ENCODE peak calls at places on chromosome 7, in seven cellular contexts. One of them, this sample, is unnamed.

GRCh38 chr7:106063039-106063438 is 49.1 kb downstream of the SYPL1 start:
- DNase-seq in A549: no peak
- DNase-seq in body of pancreas: no peak
- DNase-seq in heart left ventricle: no peak
- DNase-seq in esophagus squamous epithelium: no peak
- DNase-seq in lower leg skin: peak; percentile 60
- DNase-seq in IMR-90: no peak
- DNase-seq in this sample: no peak

GRCh38 chr7:6508950-6509349 is 42.3 kb downstream of the GRID2IP start:
- DNase-seq in A549: no peak
- DNase-seq in body of pancreas: no peak
- DNase-seq in heart left ventricle: no peak
- DNase-seq in esophagus squamous epithelium: no peak
- DNase-seq in lower leg skin: no peak
- DNase-seq in IMR-90: no peak
- DNase-seq in this sample: no peak

GRCh38 chr7:27605689-27606269 is 56.9 kb downstream of the HIBADH start:
- DNase-seq in A549: peak; percentile 22
- DNase-seq in body of pancreas: peak; percentile 4
- DNase-seq in heart left ventricle: no peak
- DNase-seq in esophagus squamous epithelium: no peak
- DNase-seq in lower leg skin: no peak
- DNase-seq in IMR-90: peak; percentile 52
- DNase-seq in this sample: peak; percentile 33

GRCh38 chr7:127322832-127323231 is 69.7 kb downstream of the ZNF800 start:
- DNase-seq in A549: no peak
- DNase-seq in body of pancreas: no peak
- DNase-seq in heart left ventricle: no peak
- DNase-seq in esophagus squamous epithelium: no peak
- DNase-seq in lower leg skin: no peak
- DNase-seq in IMR-90: no peak
- DNase-seq in this sample: no peak

GRCh38 chr7:112763298-112763697 is 26.9 kb downstream of the TMEM168 start:
- DNase-seq in A549: no peak
- DNase-seq in body of pancreas: no peak
- DNase-seq in heart left ventricle: no peak
- DNase-seq in esophagus squamous epithelium: no peak
- DNase-seq in lower leg skin: no peak
- DNase-seq in IMR-90: no peak
- DNase-seq in this sample: no peak

GRCh38 chr7:50684011-50684701 is 98.5 kb downstream of the GRB10 start:
- DNase-seq in A549: no peak
- DNase-seq in body of pancreas: no peak
- DNase-seq in heart left ventricle: no peak
- DNase-seq in esophagus squamous epithelium: no peak
- DNase-seq in lower leg skin: no peak
- DNase-seq in IMR-90: no peak
- DNase-seq in this sample: no peak

GRCh38 chr7:19026888-19027287 is 90.5 kb downstream of the TWIST1 start:
- DNase-seq in A549: no peak
- DNase-seq in body of pancreas: no peak
- DNase-seq in heart left ventricle: no peak
- DNase-seq in esophagus squamous epithelium: no peak
- DNase-seq in lower leg skin: no peak
- DNase-seq in IMR-90: peak; percentile 54
- DNase-seq in this sample: no peak

GRCh38 chr7:38673795-38674194 is 42.6 kb upstream of the AMPH start:
- DNase-seq in A549: no peak
- DNase-seq in body of pancreas: peak; percentile 46
- DNase-seq in heart left ventricle: no peak
- DNase-seq in esophagus squamous epithelium: no peak
- DNase-seq in lower leg skin: no peak
- DNase-seq in IMR-90: peak; percentile 84
- DNase-seq in this sample: no peak

GRCh38 chr7:18828333-18829100 is 288.9 kb downstream of the TWIST1 start:
- DNase-seq in A549: no peak
- DNase-seq in body of pancreas: no peak
- DNase-seq in heart left ventricle: no peak
- DNase-seq in esophagus squamous epithelium: no peak
- DNase-seq in lower leg skin: no peak
- DNase-seq in IMR-90: no peak
- DNase-seq in this sample: no peak

GRCh38 chr7:101858437-101859385 is 41.3 kb downstream of the CUX1 start:
- DNase-seq in A549: no peak
- DNase-seq in body of pancreas: peak; percentile 56
- DNase-seq in heart left ventricle: no peak
- DNase-seq in esophagus squamous epithelium: no peak
- DNase-seq in lower leg skin: no peak
- DNase-seq in IMR-90: no peak
- DNase-seq in this sample: no peak

GRCh38 chr7:104943502-104944343 is 70.3 kb upstream of the KMT2E start:
- DNase-seq in A549: no peak
- DNase-seq in body of pancreas: peak; percentile 94
- DNase-seq in heart left ventricle: peak; percentile 78
- DNase-seq in esophagus squamous epithelium: no peak
- DNase-seq in lower leg skin: peak; percentile 87
- DNase-seq in IMR-90: no peak
- DNase-seq in this sample: peak; percentile 34

GRCh38 chr7:81014266-81014665 is 95.4 kb upstream of the SEMA3C start:
- DNase-seq in A549: no peak
- DNase-seq in body of pancreas: no peak
- DNase-seq in heart left ventricle: no peak
- DNase-seq in esophagus squamous epithelium: no peak
- DNase-seq in lower leg skin: no peak
- DNase-seq in IMR-90: peak; percentile 26
- DNase-seq in this sample: no peak

GRCh38 chr7:73358590-73359275 is 30.8 kb downstream of the FKBP6 start:
- DNase-seq in A549: no peak
- DNase-seq in body of pancreas: no peak
- DNase-seq in heart left ventricle: no peak
- DNase-seq in esophagus squamous epithelium: no peak
- DNase-seq in lower leg skin: no peak
- DNase-seq in IMR-90: no peak
- DNase-seq in this sample: no peak

GRCh38 chr7:73354196-73354595 is 26.2 kb downstream of the FKBP6 start:
- DNase-seq in A549: no peak
- DNase-seq in body of pancreas: no peak
- DNase-seq in heart left ventricle: no peak
- DNase-seq in esophagus squamous epithelium: no peak
- DNase-seq in lower leg skin: no peak
- DNase-seq in IMR-90: no peak
- DNase-seq in this sample: no peak

GRCh38 chr7:73354787-73355186 is 26.8 kb downstream of the FKBP6 start:
- DNase-seq in A549: no peak
- DNase-seq in body of pancreas: no peak
- DNase-seq in heart left ventricle: no peak
- DNase-seq in esophagus squamous epithelium: no peak
- DNase-seq in lower leg skin: no peak
- DNase-seq in IMR-90: no peak
- DNase-seq in this sample: no peak

GRCh38 chr7:73353243-73353642 is 25.3 kb downstream of the FKBP6 start:
- DNase-seq in A549: no peak
- DNase-seq in body of pancreas: no peak
- DNase-seq in heart left ventricle: no peak
- DNase-seq in esophagus squamous epithelium: no peak
- DNase-seq in lower leg skin: no peak
- DNase-seq in IMR-90: no peak
- DNase-seq in this sample: no peak

GRCh38 chr7:73356176-73356575 is 28.2 kb downstream of the FKBP6 start:
- DNase-seq in A549: no peak
- DNase-seq in body of pancreas: no peak
- DNase-seq in heart left ventricle: no peak
- DNase-seq in esophagus squamous epithelium: no peak
- DNase-seq in lower leg skin: no peak
- DNase-seq in IMR-90: no peak
- DNase-seq in this sample: no peak
- TF ChIP-seq POLR2A in A549: no peak
- TF ChIP-seq POLR2A in body of pancreas: no peak
- TF ChIP-seq POLR2A in heart left ventricle: no peak
- TF ChIP-seq POLR2A in esophagus squamous epithelium: no peak
- TF ChIP-seq POLR2A in lower leg skin: no peak
- TF ChIP-seq POLR2A in IMR-90: no peak
- TF ChIP-seq POLR2A in this sample: no peak

GRCh38 chr7:130943336-130943901 is 209.4 kb upstream of the KLF14 start:
- DNase-seq in A549: peak; percentile 52
- DNase-seq in body of pancreas: no peak
- DNase-seq in heart left ventricle: no peak
- DNase-seq in esophagus squamous epithelium: no peak
- DNase-seq in lower leg skin: no peak
- DNase-seq in IMR-90: peak; percentile 97
- DNase-seq in this sample: no peak
- TF ChIP-seq POLR2A in A549: no peak
- TF ChIP-seq POLR2A in body of pancreas: no peak
- TF ChIP-seq POLR2A in heart left ventricle: no peak
- TF ChIP-seq POLR2A in esophagus squamous epithelium: no peak
- TF ChIP-seq POLR2A in lower leg skin: no peak
- TF ChIP-seq POLR2A in IMR-90: no peak
- TF ChIP-seq POLR2A in this sample: no peak

GRCh38 chr7:5424689-5425506 is 1.3 kb upstream of the TNRC18 start:
- DNase-seq in A549: no peak
- DNase-seq in body of pancreas: peak; percentile 67
- DNase-seq in heart left ventricle: peak; percentile 82
- DNase-seq in esophagus squamous epithelium: no peak
- DNase-seq in lower leg skin: peak; percentile 92
- DNase-seq in IMR-90: peak; percentile 33
- DNase-seq in this sample: peak; percentile 60
- TF ChIP-seq POLR2A in A549: no peak
- TF ChIP-seq POLR2A in body of pancreas: no peak
- TF ChIP-seq POLR2A in heart left ventricle: no peak
- TF ChIP-seq POLR2A in esophagus squamous epithelium: no peak
- TF ChIP-seq POLR2A in lower leg skin: no peak
- TF ChIP-seq POLR2A in IMR-90: no peak
- TF ChIP-seq POLR2A in this sample: no peak

DNA sequence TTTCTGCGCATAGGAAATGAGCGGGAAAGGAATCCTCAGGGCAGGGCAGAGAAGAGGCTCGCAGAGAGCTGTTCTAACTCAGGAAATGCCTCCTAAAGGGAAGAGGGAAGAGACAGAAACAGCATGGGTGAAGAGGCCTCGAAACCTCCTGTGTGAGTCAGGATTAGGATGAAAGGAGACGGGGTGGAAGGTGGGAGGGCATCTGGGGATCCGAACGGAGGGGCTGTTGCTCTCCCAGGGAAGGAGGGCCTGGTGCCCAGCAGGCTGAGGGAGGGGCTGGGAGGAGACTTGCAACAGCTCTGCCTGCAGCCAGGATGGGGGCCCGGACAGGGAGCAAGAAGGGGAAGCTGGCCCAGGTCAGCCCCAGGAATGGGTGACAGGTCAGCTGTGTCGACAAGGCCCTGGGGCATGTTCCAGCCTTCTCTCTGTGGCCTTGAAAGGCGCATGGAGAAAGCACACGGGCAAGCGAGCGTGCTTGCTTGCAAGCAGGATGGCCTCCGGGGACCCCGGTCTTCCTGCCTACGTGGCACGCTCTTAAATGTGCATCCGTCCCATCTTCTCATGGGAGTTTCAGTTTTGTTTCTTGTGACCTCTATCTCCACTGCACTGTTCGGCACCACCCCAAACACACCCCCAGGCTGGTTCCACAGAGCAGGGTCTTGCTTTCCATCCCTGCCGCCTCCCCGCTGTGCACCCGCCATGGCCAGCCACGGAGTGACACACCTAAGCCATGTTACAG is 63.5 kb downstream of the HIPK2 start:
- DNase-seq in A549: no peak
- DNase-seq in body of pancreas: no peak
- DNase-seq in heart left ventricle: peak; percentile 79
- DNase-seq in esophagus squamous epithelium: peak; percentile 14
- DNase-seq in lower leg skin: peak; percentile 85
- DNase-seq in IMR-90: no peak
- DNase-seq in this sample: no peak
- TF ChIP-seq POLR2A in A549: no peak
- TF ChIP-seq POLR2A in body of pancreas: no peak
- TF ChIP-seq POLR2A in heart left ventricle: no peak
- TF ChIP-seq POLR2A in esophagus squamous epithelium: no peak
- TF ChIP-seq POLR2A in lower leg skin: no peak
- TF ChIP-seq POLR2A in IMR-90: no peak
- TF ChIP-seq POLR2A in this sample: no peak

DNA sequence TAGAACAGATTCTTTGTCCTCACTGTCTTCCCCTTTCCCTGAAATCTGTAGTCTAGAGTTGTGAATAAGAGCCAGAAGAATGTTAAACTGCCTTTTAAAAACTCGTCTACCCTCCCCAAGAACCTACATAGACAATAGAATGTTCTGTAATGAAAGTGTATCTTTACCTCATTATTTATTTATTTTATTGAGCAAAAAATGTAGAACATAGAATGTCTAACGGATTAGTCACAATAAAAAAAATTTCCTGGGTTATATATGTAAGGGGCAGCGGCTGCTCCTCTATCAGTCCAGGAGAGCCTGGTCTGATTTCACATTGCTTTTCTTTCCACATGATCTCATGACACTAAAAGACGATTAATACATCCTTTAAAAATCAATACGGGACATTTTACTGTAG is 135.7 kb downstream of the SDK1 start:
- DNase-seq in A549: peak; percentile 29
- DNase-seq in body of pancreas: no peak
- DNase-seq in heart left ventricle: no peak
- DNase-seq in esophagus squamous epithelium: no peak
- DNase-seq in lower leg skin: no peak
- DNase-seq in IMR-90: peak; percentile 84
- DNase-seq in this sample: no peak
- TF ChIP-seq POLR2A in A549: no peak
- TF ChIP-seq POLR2A in body of pancreas: no peak
- TF ChIP-seq POLR2A in heart left ventricle: no peak
- TF ChIP-seq POLR2A in esophagus squamous epithelium: no peak
- TF ChIP-seq POLR2A in lower leg skin: no peak
- TF ChIP-seq POLR2A in IMR-90: peak; percentile 71
- TF ChIP-seq POLR2A in this sample: no peak

GRCh38 chr7:25125137-25125946 is at the start of gene CYCS:
- DNase-seq in A549: peak; percentile 89
- DNase-seq in body of pancreas: peak; percentile 100
- DNase-seq in heart left ventricle: peak; percentile 100
- DNase-seq in esophagus squamous epithelium: peak; percentile 97
- DNase-seq in lower leg skin: peak; percentile 99
- DNase-seq in IMR-90: peak; percentile 100
- DNase-seq in this sample: peak; percentile 100
- TF ChIP-seq POLR2A in A549: peak; percentile 99
- TF ChIP-seq POLR2A in body of pancreas: peak; percentile 99
- TF ChIP-seq POLR2A in heart left ventricle: peak; percentile 95
- TF ChIP-seq POLR2A in esophagus squamous epithelium: no peak
- TF ChIP-seq POLR2A in lower leg skin: peak; percentile 90
- TF ChIP-seq POLR2A in IMR-90: peak; percentile 100
- TF ChIP-seq POLR2A in this sample: peak; percentile 99

GRCh38 chr7:22094413-22095304 is 149.0 kb upstream of the CDCA7L start:
- DNase-seq in A549: no peak
- DNase-seq in body of pancreas: peak; percentile 27
- DNase-seq in heart left ventricle: no peak
- DNase-seq in esophagus squamous epithelium: no peak
- DNase-seq in lower leg skin: no peak
- DNase-seq in IMR-90: peak; percentile 10
- DNase-seq in this sample: no peak
- TF ChIP-seq POLR2A in A549: no peak
- TF ChIP-seq POLR2A in body of pancreas: no peak
- TF ChIP-seq POLR2A in heart left ventricle: no peak
- TF ChIP-seq POLR2A in esophagus squamous epithelium: no peak
- TF ChIP-seq POLR2A in lower leg skin: no peak
- TF ChIP-seq POLR2A in IMR-90: no peak
- TF ChIP-seq POLR2A in this sample: no peak

GRCh38 chr7:150799741-150800575 is at the start of gene TMEM176B:
- DNase-seq in A549: no peak
- DNase-seq in body of pancreas: peak; percentile 39
- DNase-seq in heart left ventricle: peak; percentile 68
- DNase-seq in esophagus squamous epithelium: no peak
- DNase-seq in lower leg skin: peak; percentile 88
- DNase-seq in IMR-90: no peak
- DNase-seq in this sample: no peak
- TF ChIP-seq POLR2A in A549: no peak
- TF ChIP-seq POLR2A in body of pancreas: no peak
- TF ChIP-seq POLR2A in heart left ventricle: no peak
- TF ChIP-seq POLR2A in esophagus squamous epithelium: no peak
- TF ChIP-seq POLR2A in lower leg skin: no peak
- TF ChIP-seq POLR2A in IMR-90: no peak
- TF ChIP-seq POLR2A in this sample: no peak

GRCh38 chr7:100069991-100070390 is 11.5 kb downstream of the ZNF3 start:
- DNase-seq in A549: no peak
- DNase-seq in body of pancreas: no peak
- DNase-seq in heart left ventricle: no peak
- DNase-seq in esophagus squamous epithelium: no peak
- DNase-seq in lower leg skin: no peak
- DNase-seq in IMR-90: no peak
- DNase-seq in this sample: no peak
- TF ChIP-seq POLR2A in A549: no peak
- TF ChIP-seq POLR2A in body of pancreas: no peak
- TF ChIP-seq POLR2A in heart left ventricle: no peak
- TF ChIP-seq POLR2A in esophagus squamous epithelium: no peak
- TF ChIP-seq POLR2A in lower leg skin: no peak
- TF ChIP-seq POLR2A in IMR-90: no peak
- TF ChIP-seq POLR2A in this sample: no peak

This sample was measured in erythroblast.